ENCODE peak calls at places on chromosomes 16 and 17, in four cellular contexts. W is aorta, Y is thyroid gland, X is thoracic aorta. G is an unnamed sample. For H3K27me3, the result is how much of the 10 kb centered on the place peaks cover.

GRCh38 chr17:8292639-8293395 is 2.4 kb downstream of the SLC25A35 start:
- DNase-seq in W (no peak), Y (no peak), X (no peak), G (no peak)

GRCh38 chr16:456891-457483 is 31.5 kb downstream of the RAB11FIP3 start:
- DNase-seq in W (no peak), Y (peak), X (peak), G (peak)

GRCh38 chr16:81461243-81461642 is 16.6 kb downstream of the CMIP start:
- DNase-seq in W (no peak), Y (no peak), X (no peak), G (no peak)

GRCh38 chr16:65725156-65725845 is 603.4 kb upstream of the CDH11 start:
- DNase-seq in W (no peak), Y (no peak), X (no peak), G (no peak)

GRCh38 chr16:17277981-17278381 is 192.8 kb downstream of the XYLT1 start:
- DNase-seq in W (no peak), Y (peak), X (no peak), G (peak)

GRCh38 chr17:80872011-80872929 is 119.4 kb upstream of the CHMP6 start:
- DNase-seq in W (peak), Y (no peak), X (no peak), G (no peak)

GRCh38 chr17:61349350-61349749 is 50.3 kb upstream of the TBX2 start:
- DNase-seq in W (no peak), Y (no peak), X (no peak), G (no peak)

GRCh38 chr16:80346160-80346632 is 194.6 kb upstream of the DYNLRB2 start:
- DNase-seq in W (no peak), Y (no peak), X (no peak), G (no peak)

GRCh38 chr17:47253541-47254402 is at the start of gene ITGB3:
- DNase-seq in W (peak), Y (peak), X (no peak), G (peak)

GRCh38 chr17:80069886-80070177 is 31.5 kb upstream of the GAA start:
- DNase-seq in W (no peak), Y (no peak), X (no peak), G (no peak)

GRCh38 chr16:4067262-4068001 is 48.8 kb downstream of the ADCY9 start:
- DNase-seq in W (no peak), Y (no peak), X (no peak), G (no peak)

GRCh38 chr16:83835972-83836566 is 28.3 kb downstream of the HSBP1 start:
- DNase-seq in W (no peak), Y (no peak), X (no peak), G (no peak)

GRCh38 chr16:56513972-56514371 is 5.9 kb downstream of the BBS2 start:
- DNase-seq in W (no peak), Y (peak), X (no peak), G (peak)

GRCh38 chr17:72408122-72408382 is 287.2 kb downstream of the SOX9 start:
- DNase-seq in W (no peak), Y (no peak), X (no peak), G (no peak)

GRCh38 chr17:38958326-38958725 is 8.9 kb downstream of the FBXO47 start:
- DNase-seq in W (no peak), Y (no peak), X (no peak), G (no peak)

GRCh38 chr16:87254734-87255133 is 62.5 kb downstream of the C16orf95 start:
- DNase-seq in W (peak), Y (no peak), X (no peak), G (no peak)

GRCh38 chr16:84177740-84178070 is 9.2 kb downstream of the TAF1C start:
- DNase-seq in W (no peak), Y (no peak), X (peak), G (no peak)

GRCh38 chr16:76193851-76194620 is 83.2 kb upstream of the CNTNAP4 start:
- DNase-seq in W (no peak), Y (no peak), X (no peak), G (no peak)

GRCh38 chr17:69722518-69722917 is 308.0 kb downstream of the MAP2K6 start:
- DNase-seq in W (no peak), Y (no peak), X (no peak), G (no peak)

GRCh38 chr16:67965668-67966548 is 2.5 kb downstream of the SLC12A4 start:
- DNase-seq in W (no peak), Y (no peak), X (no peak), G (no peak)

GRCh38 chr16:71985262-71985974 is 14.8 kb downstream of the PKD1L3 start:
- DNase-seq in W (no peak), Y (no peak), X (no peak), G (no peak)

GRCh38 chr16:88337538-88337937 is 45.2 kb upstream of the ZNF469 start:
- DNase-seq in W (no peak), Y (no peak), X (no peak), G (no peak)

GRCh38 chr17:35878361-35878760 is 1.8 kb downstream of the CCL5 start:
- DNase-seq in W (no peak), Y (no peak), X (no peak), G (no peak)

GRCh38 chr17:21072623-21073278 is 29.9 kb upstream of the USP22 start:
- DNase-seq in W (no peak), Y (no peak), X (no peak), G (no peak)

GRCh38 chr17:48761114-48761513 is 32.6 kb upstream of the HOXB13 start:
- DNase-seq in W (no peak), Y (no peak), X (no peak), G (no peak)
- H3K27me3 ChIP-seq in W (under half), Y (under half), X (under half), G (under half)

GRCh38 chr17:58516644-58517377 is 2.4 kb upstream of the MTMR4 start:
- DNase-seq in W (no peak), Y (no peak), X (no peak), G (peak)

GRCh38 chr17:58513913-58514794 is at the start of gene MTMR4:
- DNase-seq in W (peak), Y (peak), X (peak), G (peak)

GRCh38 chr17:58513391-58513912 is 986 bp downstream of the MTMR4 start:
- DNase-seq in W (no peak), Y (no peak), X (no peak), G (no peak)

GRCh38 chr17:58514795-58515157 is 338 bp upstream of the MTMR4 start:
- DNase-seq in W (no peak), Y (no peak), X (no peak), G (no peak)

GRCh38 chr17:58515286-58515685 is 848 bp upstream of the MTMR4 start:
- DNase-seq in W (no peak), Y (no peak), X (no peak), G (no peak)
- H3K27ac ChIP-seq in W (peak), Y (peak), X (peak), G (peak)

GRCh38 chr17:48465884-48466283 is 35.9 kb upstream of the SKAP1 start:
- DNase-seq in W (no peak), Y (no peak), X (no peak), G (no peak)
- H3K27me3 ChIP-seq in W (under half), Y (under half), X (under half), G (under half)

DNA sequence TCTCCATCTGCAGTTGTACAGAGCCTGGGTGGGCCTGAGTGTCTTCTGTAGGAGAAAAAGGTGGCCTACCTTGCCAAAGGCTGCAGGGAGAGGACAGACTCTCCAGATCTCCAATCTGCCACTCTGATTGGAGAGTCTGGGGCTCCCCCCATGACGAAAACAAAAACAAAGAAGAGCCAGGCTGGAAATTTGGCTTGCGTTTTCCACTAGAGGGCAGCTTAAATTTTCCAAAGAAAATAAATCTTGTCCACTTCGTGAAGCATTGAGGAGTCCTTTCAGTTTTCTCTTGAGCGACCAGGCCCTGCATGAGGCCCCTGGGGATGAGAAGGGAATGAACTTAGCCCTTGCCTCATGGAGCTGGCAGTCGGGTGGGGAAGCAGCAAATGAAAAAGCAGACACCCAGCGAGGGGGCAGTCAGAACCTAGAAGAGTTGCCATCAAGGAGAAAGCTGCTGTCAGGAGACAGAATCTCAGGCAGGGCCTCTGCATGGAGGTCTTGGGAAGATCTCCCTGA is 8.2 kb upstream of the SHCBP1 start:
- DNase-seq in W (no peak), Y (no peak), X (no peak), G (no peak)
- H3K27ac ChIP-seq in W (no peak), Y (no peak), X (no peak), G (no peak)

GRCh38 chr16:22623351-22623781 is 112.7 kb downstream of the NPIPB5 start:
- DNase-seq in W (no peak), Y (no peak), X (no peak), G (no peak)
- H3K27me3 ChIP-seq in W (under half), Y (under half), X (under half), G (under half)

DNA sequence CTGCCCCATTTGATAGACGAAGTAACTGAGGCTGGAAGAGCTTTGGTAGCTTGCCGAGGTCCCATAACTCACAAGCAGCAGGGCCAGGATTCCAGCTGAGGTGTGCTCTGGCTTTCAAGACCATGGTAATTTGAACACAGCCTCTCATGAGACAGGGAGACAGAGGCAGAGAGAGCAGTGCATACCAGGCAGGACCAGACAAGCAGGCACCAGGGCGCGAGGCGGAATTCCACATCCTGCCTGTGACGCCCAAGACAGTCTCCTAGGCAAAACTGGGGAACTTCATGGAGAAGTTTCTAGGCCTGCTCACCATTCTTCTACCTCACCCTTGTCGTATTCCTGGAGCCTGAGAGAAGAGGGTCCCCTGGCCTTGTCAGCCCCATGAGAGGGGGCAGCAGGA is 19.2 kb downstream of the SDK2 start:
- DNase-seq in W (no peak), Y (no peak), X (no peak), G (no peak)
- H3K27ac ChIP-seq in W (no peak), Y (peak), X (no peak), G (no peak)

GRCh38 chr16:8912793-8913192 is 30.6 kb downstream of the LITAFD start:
- DNase-seq in W (no peak), Y (no peak), X (no peak), G (no peak)

GRCh38 chr16:8915722-8916321 is 33.7 kb downstream of the LITAFD start:
- DNase-seq in W (no peak), Y (no peak), X (no peak), G (no peak)

GRCh38 chr16:8916541-8917225 is 34.5 kb downstream of the LITAFD start:
- DNase-seq in W (no peak), Y (no peak), X (no peak), G (no peak)

GRCh38 chr16:8908779-8909468 is 26.8 kb downstream of the LITAFD start:
- DNase-seq in W (no peak), Y (no peak), X (no peak), G (no peak)

GRCh38 chr16:8914098-8914497 is 31.9 kb downstream of the LITAFD start:
- DNase-seq in W (no peak), Y (no peak), X (no peak), G (no peak)
- H3K27me3 ChIP-seq in W (under half), Y (under half), X (under half), G (under half)

GRCh38 chr17:63173450-63173849 is 207.4 kb downstream of the TANC2 start:
- DNase-seq in W (no peak), Y (no peak), X (no peak), G (no peak)

GRCh38 chr17:63173903-63174302 is 207.9 kb downstream of the TANC2 start:
- DNase-seq in W (no peak), Y (no peak), X (no peak), G (no peak)

GRCh38 chr17:63170795-63171194 is 204.8 kb downstream of the TANC2 start:
- DNase-seq in W (no peak), Y (no peak), X (no peak), G (no peak)

GRCh38 chr17:63171428-63172205 is 205.6 kb downstream of the TANC2 start:
- DNase-seq in W (no peak), Y (no peak), X (no peak), G (no peak)
- H3K27ac ChIP-seq in W (no peak), Y (no peak), X (no peak), G (no peak)

G was measured in body of pancreas.